ENCODE peak calls at places on chromosomes 12 and 14, in seven cellular contexts. One of them, this sample, is unnamed.

GRCh38 chr12:105705765-105706164 is 375.3 kb downstream of the C12orf75 start:
- DNase-seq in AG04450: peak
- DNase-seq in GM20000: peak
- DNase-seq in cardiac muscle cell: peak
- DNase-seq in fibroblast of pulmonary artery: peak
- DNase-seq in esophagus squamous epithelium: no peak
- DNase-seq in foreskin fibroblast: peak
- DNase-seq in this sample: peak

GRCh38 chr12:2582631-2583616 is 211.8 kb upstream of the FKBP4 start:
- DNase-seq in AG04450: no peak
- DNase-seq in GM20000: peak
- DNase-seq in cardiac muscle cell: peak
- DNase-seq in fibroblast of pulmonary artery: peak
- DNase-seq in esophagus squamous epithelium: no peak
- DNase-seq in foreskin fibroblast: peak
- DNase-seq in this sample: peak

GRCh38 chr12:75623631-75624118 is 112.3 kb upstream of the KRR1 start:
- DNase-seq in AG04450: no peak
- DNase-seq in GM20000: no peak
- DNase-seq in cardiac muscle cell: peak
- DNase-seq in fibroblast of pulmonary artery: peak
- DNase-seq in esophagus squamous epithelium: no peak
- DNase-seq in foreskin fibroblast: peak
- DNase-seq in this sample: no peak

GRCh38 chr12:107844312-107844921 is 69.9 kb downstream of the ASCL4 start:
- DNase-seq in AG04450: no peak
- DNase-seq in GM20000: peak
- DNase-seq in cardiac muscle cell: peak
- DNase-seq in fibroblast of pulmonary artery: peak
- DNase-seq in esophagus squamous epithelium: no peak
- DNase-seq in foreskin fibroblast: peak
- DNase-seq in this sample: peak

GRCh38 chr12:43692064-43692463 is 66.5 kb downstream of the PUS7L start:
- DNase-seq in AG04450: no peak
- DNase-seq in GM20000: no peak
- DNase-seq in cardiac muscle cell: no peak
- DNase-seq in fibroblast of pulmonary artery: peak
- DNase-seq in esophagus squamous epithelium: no peak
- DNase-seq in foreskin fibroblast: peak
- DNase-seq in this sample: no peak

GRCh38 chr14:105962532-105962931 is 436.1 kb downstream of the TMEM121 start:
- DNase-seq in AG04450: no peak
- DNase-seq in GM20000: no peak
- DNase-seq in cardiac muscle cell: no peak
- DNase-seq in fibroblast of pulmonary artery: no peak
- DNase-seq in esophagus squamous epithelium: no peak
- DNase-seq in foreskin fibroblast: no peak
- DNase-seq in this sample: no peak

GRCh38 chr12:120199595-120200306 is 1.2 kb downstream of the RPLP0 start:
- DNase-seq in AG04450: peak
- DNase-seq in GM20000: no peak
- DNase-seq in cardiac muscle cell: no peak
- DNase-seq in fibroblast of pulmonary artery: peak
- DNase-seq in esophagus squamous epithelium: no peak
- DNase-seq in foreskin fibroblast: peak
- DNase-seq in this sample: no peak

GRCh38 chr12:48917857-48918537 is 7.3 kb downstream of the FKBP11 start:
- DNase-seq in AG04450: no peak
- DNase-seq in GM20000: no peak
- DNase-seq in cardiac muscle cell: no peak
- DNase-seq in fibroblast of pulmonary artery: no peak
- DNase-seq in esophagus squamous epithelium: no peak
- DNase-seq in foreskin fibroblast: peak
- DNase-seq in this sample: no peak

GRCh38 chr12:48361664-48362339 is 11.1 kb upstream of the ZNF641 start:
- DNase-seq in AG04450: no peak
- DNase-seq in GM20000: no peak
- DNase-seq in cardiac muscle cell: no peak
- DNase-seq in fibroblast of pulmonary artery: no peak
- DNase-seq in esophagus squamous epithelium: no peak
- DNase-seq in foreskin fibroblast: no peak
- DNase-seq in this sample: no peak

DNA sequence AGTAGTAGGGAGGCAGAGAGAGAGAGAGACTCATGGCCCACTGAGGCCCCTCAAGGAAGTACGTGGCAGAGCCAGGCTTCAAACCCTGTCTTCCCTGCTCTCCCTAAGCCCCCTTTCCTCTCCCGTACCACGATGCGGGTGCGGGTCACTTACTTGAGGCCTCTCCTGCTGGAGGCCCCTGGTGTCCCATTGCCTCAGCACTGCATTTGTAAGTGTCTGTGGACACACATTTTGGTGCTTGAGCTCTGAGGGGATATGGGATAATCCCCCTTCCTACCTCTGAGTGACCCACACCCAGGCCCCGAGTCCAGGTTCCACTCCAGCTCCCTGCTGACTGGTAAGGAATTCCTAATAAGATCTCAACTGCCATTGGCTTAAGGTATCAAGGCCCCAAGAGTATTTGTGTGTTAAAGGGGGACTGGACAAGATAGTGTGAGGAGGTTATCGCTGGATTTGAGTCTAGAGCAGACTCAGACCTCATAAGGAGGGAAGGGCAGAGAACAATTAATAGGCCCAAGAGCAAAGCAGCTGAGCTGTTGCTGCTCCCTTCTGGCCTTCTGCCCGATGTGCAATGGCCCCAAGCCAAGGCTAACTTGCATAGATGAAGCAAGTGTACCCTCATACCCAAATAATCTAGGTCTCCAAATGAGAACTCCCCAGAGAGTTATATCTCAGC is 71.9 kb downstream of the CRACR2A start:
- DNase-seq in AG04450: no peak
- DNase-seq in GM20000: no peak
- DNase-seq in cardiac muscle cell: peak
- DNase-seq in fibroblast of pulmonary artery: peak
- DNase-seq in esophagus squamous epithelium: no peak
- DNase-seq in foreskin fibroblast: peak
- DNase-seq in this sample: no peak
- TF ChIP-seq CTCF in AG04450: no peak
- TF ChIP-seq CTCF in GM20000: no peak
- TF ChIP-seq CTCF in cardiac muscle cell: peak
- TF ChIP-seq CTCF in fibroblast of pulmonary artery: peak
- TF ChIP-seq CTCF in esophagus squamous epithelium: no peak
- TF ChIP-seq CTCF in foreskin fibroblast: no peak
- TF ChIP-seq CTCF in this sample: no peak

GRCh38 chr14:36520601-36521525 is 831 bp upstream of the NKX2-1 start:
- DNase-seq in AG04450: no peak
- DNase-seq in GM20000: peak
- DNase-seq in cardiac muscle cell: peak
- DNase-seq in fibroblast of pulmonary artery: peak
- DNase-seq in esophagus squamous epithelium: no peak
- DNase-seq in foreskin fibroblast: peak
- DNase-seq in this sample: peak
- TF ChIP-seq CTCF in AG04450: no peak
- TF ChIP-seq CTCF in GM20000: no peak
- TF ChIP-seq CTCF in cardiac muscle cell: peak
- TF ChIP-seq CTCF in fibroblast of pulmonary artery: peak
- TF ChIP-seq CTCF in esophagus squamous epithelium: no peak
- TF ChIP-seq CTCF in foreskin fibroblast: peak
- TF ChIP-seq CTCF in this sample: no peak

GRCh38 chr12:115222220-115222619 is 538.2 kb upstream of the TBX3 start:
- DNase-seq in AG04450: no peak
- DNase-seq in GM20000: no peak
- DNase-seq in cardiac muscle cell: no peak
- DNase-seq in fibroblast of pulmonary artery: no peak
- DNase-seq in esophagus squamous epithelium: no peak
- DNase-seq in foreskin fibroblast: no peak
- DNase-seq in this sample: no peak
- TF ChIP-seq CTCF in AG04450: no peak
- TF ChIP-seq CTCF in GM20000: no peak
- TF ChIP-seq CTCF in cardiac muscle cell: no peak
- TF ChIP-seq CTCF in fibroblast of pulmonary artery: no peak
- TF ChIP-seq CTCF in esophagus squamous epithelium: no peak
- TF ChIP-seq CTCF in foreskin fibroblast: no peak
- TF ChIP-seq CTCF in this sample: no peak

GRCh38 chr12:131755305-131756113 is 44.6 kb downstream of the SFSWAP start:
- DNase-seq in AG04450: no peak
- DNase-seq in GM20000: peak
- DNase-seq in cardiac muscle cell: peak
- DNase-seq in fibroblast of pulmonary artery: peak
- DNase-seq in esophagus squamous epithelium: no peak
- DNase-seq in foreskin fibroblast: peak
- DNase-seq in this sample: peak
- TF ChIP-seq CTCF in AG04450: peak
- TF ChIP-seq CTCF in GM20000: peak
- TF ChIP-seq CTCF in cardiac muscle cell: peak
- TF ChIP-seq CTCF in fibroblast of pulmonary artery: peak
- TF ChIP-seq CTCF in esophagus squamous epithelium: no peak
- TF ChIP-seq CTCF in foreskin fibroblast: no peak
- TF ChIP-seq CTCF in this sample: peak

GRCh38 chr14:47447076-47447475 is 228.3 kb downstream of the MDGA2 start:
- DNase-seq in AG04450: no peak
- DNase-seq in GM20000: no peak
- DNase-seq in cardiac muscle cell: no peak
- DNase-seq in fibroblast of pulmonary artery: no peak
- DNase-seq in esophagus squamous epithelium: no peak
- DNase-seq in foreskin fibroblast: no peak
- DNase-seq in this sample: no peak

GRCh38 chr14:47438650-47439140 is 236.7 kb downstream of the MDGA2 start:
- DNase-seq in AG04450: no peak
- DNase-seq in GM20000: no peak
- DNase-seq in cardiac muscle cell: peak
- DNase-seq in fibroblast of pulmonary artery: peak
- DNase-seq in esophagus squamous epithelium: no peak
- DNase-seq in foreskin fibroblast: no peak
- DNase-seq in this sample: no peak

GRCh38 chr14:47439953-47440352 is 235.5 kb downstream of the MDGA2 start:
- DNase-seq in AG04450: no peak
- DNase-seq in GM20000: no peak
- DNase-seq in cardiac muscle cell: no peak
- DNase-seq in fibroblast of pulmonary artery: no peak
- DNase-seq in esophagus squamous epithelium: no peak
- DNase-seq in foreskin fibroblast: no peak
- DNase-seq in this sample: no peak

DNA sequence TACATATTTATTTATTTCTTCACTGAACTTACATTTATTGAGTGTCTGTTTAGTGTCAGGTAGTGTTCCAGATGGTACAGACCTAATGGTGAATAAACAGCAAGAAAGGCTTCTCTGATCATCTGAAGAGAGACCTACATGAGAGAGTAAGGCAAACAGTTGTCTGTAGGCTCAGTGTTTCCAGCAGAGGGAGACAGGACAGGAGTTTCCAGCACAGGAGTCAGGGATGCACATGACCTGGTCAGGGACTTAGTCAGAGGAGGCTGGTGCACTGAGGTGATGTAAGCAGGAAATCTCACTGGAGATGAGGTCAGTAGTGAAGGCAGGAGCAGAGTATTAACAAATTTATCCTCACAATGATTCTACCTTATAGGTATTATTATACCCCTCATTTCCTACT is 233.2 kb downstream of the MDGA2 start:
- DNase-seq in AG04450: no peak
- DNase-seq in GM20000: no peak
- DNase-seq in cardiac muscle cell: peak
- DNase-seq in fibroblast of pulmonary artery: peak
- DNase-seq in esophagus squamous epithelium: no peak
- DNase-seq in foreskin fibroblast: no peak
- DNase-seq in this sample: no peak
- TF ChIP-seq CTCF in AG04450: no peak
- TF ChIP-seq CTCF in GM20000: no peak
- TF ChIP-seq CTCF in cardiac muscle cell: no peak
- TF ChIP-seq CTCF in fibroblast of pulmonary artery: no peak
- TF ChIP-seq CTCF in esophagus squamous epithelium: no peak
- TF ChIP-seq CTCF in foreskin fibroblast: no peak
- TF ChIP-seq CTCF in this sample: no peak

DNA sequence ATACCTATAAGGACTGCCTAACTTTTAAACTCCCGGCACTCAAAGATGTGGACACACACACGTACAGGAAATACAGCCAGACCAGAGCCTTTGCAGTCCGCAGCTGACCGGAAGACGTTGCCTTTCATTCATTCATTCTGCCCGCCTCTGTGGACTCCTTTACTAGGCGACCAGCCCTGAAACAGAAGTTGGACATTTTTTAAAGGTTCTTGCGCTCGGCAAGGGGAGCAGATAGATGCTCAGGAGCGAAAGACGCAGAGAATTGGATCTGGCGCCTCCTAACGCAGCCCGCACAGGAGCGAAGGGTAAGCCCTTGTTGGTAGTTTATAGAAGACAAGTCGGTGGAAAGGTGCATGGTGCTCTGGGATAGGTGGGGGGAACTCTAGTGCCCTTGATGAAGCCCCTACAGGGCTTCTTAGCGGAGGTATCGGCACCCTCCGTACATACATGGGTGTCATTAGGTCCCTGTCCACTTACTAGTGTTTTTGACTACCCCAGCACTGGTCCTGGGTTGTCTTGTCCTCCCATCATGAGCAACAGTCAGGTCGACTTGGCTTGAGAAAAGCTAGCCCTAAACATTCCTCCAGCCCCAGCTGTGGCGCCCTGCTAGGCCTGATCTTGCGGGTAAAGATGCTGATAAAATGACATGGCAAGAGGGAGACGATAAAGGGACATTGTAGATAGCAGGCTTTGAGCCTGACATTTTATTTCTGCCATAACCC is at the start of gene KDM2B:
- DNase-seq in AG04450: no peak
- DNase-seq in GM20000: no peak
- DNase-seq in cardiac muscle cell: peak
- DNase-seq in fibroblast of pulmonary artery: peak
- DNase-seq in esophagus squamous epithelium: no peak
- DNase-seq in foreskin fibroblast: peak
- DNase-seq in this sample: no peak
- TF ChIP-seq CTCF in AG04450: no peak
- TF ChIP-seq CTCF in GM20000: no peak
- TF ChIP-seq CTCF in cardiac muscle cell: no peak
- TF ChIP-seq CTCF in fibroblast of pulmonary artery: no peak
- TF ChIP-seq CTCF in esophagus squamous epithelium: no peak
- TF ChIP-seq CTCF in foreskin fibroblast: no peak
- TF ChIP-seq CTCF in this sample: no peak

GRCh38 chr12:30739020-30739419 is 15.7 kb downstream of the CAPRIN2 start:
- DNase-seq in AG04450: no peak
- DNase-seq in GM20000: no peak
- DNase-seq in cardiac muscle cell: no peak
- DNase-seq in fibroblast of pulmonary artery: no peak
- DNase-seq in esophagus squamous epithelium: no peak
- DNase-seq in foreskin fibroblast: no peak
- DNase-seq in this sample: no peak
- TF ChIP-seq CTCF in AG04450: no peak
- TF ChIP-seq CTCF in GM20000: no peak
- TF ChIP-seq CTCF in cardiac muscle cell: no peak
- TF ChIP-seq CTCF in fibroblast of pulmonary artery: no peak
- TF ChIP-seq CTCF in esophagus squamous epithelium: no peak
- TF ChIP-seq CTCF in foreskin fibroblast: no peak
- TF ChIP-seq CTCF in this sample: no peak